ENCODE peak calls at places on chromosomes 6 and 20, in six cellular contexts. R, T, Z, H, L and J are unnamed samples.

GRCh38 chr6:124924333-124924759 is 37.9 kb upstream of the RNF217 start:
- DNase-seq in R (no peak), T (no peak), Z (no peak), H (no peak), L (no peak), J (no peak)

GRCh38 chr6:165850434-165851019 is 187.5 kb upstream of the PDE10A start:
- DNase-seq in R (peak; percentile 67), T (peak; percentile 1), Z (no peak), H (peak; percentile 94), L (peak; percentile 90), J (peak; percentile 65)

GRCh38 chr6:624979-625378 is 31.9 kb downstream of the HUS1B start:
- DNase-seq in R (no peak), T (peak; percentile 7), Z (peak; percentile 36), H (no peak), L (peak; percentile 58), J (no peak)

GRCh38 chr6:81088133-81088532 is 664.3 kb downstream of the TENT5A start:
- DNase-seq in R (no peak), T (no peak), Z (no peak), H (no peak), L (no peak), J (no peak)

GRCh38 chr20:13644010-13644409 is 5.3 kb upstream of the TASP1 start:
- DNase-seq in R (no peak), T (no peak), Z (no peak), H (no peak), L (no peak), J (no peak)

GRCh38 chr6:29813809-29814208 is 13.8 kb upstream of the HLA-G start:
- DNase-seq in R (no peak), T (no peak), Z (no peak), H (no peak), L (no peak), J (peak; percentile 22)

GRCh38 chr20:14780508-14780907 is 443.1 kb upstream of the FLRT3 start:
- DNase-seq in R (no peak), T (no peak), Z (no peak), H (no peak), L (no peak), J (no peak)

GRCh38 chr6:146028250-146028789 is 542 bp upstream of the GRM1 start:
- DNase-seq in R (peak; percentile 57), T (peak; percentile 20), Z (no peak), H (peak; percentile 82), L (peak; percentile 95), J (peak; percentile 37)

GRCh38 chr6:105459884-105460283 is 57.0 kb upstream of the PREP start:
- DNase-seq in R (no peak), T (no peak), Z (peak; percentile 46), H (no peak), L (no peak), J (no peak)

GRCh38 chr20:38133680-38134426 is 31.2 kb downstream of the TGM2 start:
- DNase-seq in R (no peak), T (no peak), Z (no peak), H (peak; percentile 42), L (no peak), J (no peak)

GRCh38 chr6:33854572-33855030 is 50.8 kb upstream of the MLN start:
- DNase-seq in R (no peak), T (no peak), Z (no peak), H (no peak), L (no peak), J (no peak)

GRCh38 chr6:150694889-150695288 is 95.2 kb downstream of the PLEKHG1 start:
- DNase-seq in R (no peak), T (no peak), Z (no peak), H (no peak), L (no peak), J (no peak)

GRCh38 chr6:40020166-40020565 is 85.9 kb upstream of the MOCS1 start:
- DNase-seq in R (no peak), T (no peak), Z (no peak), H (no peak), L (peak; percentile 57), J (no peak)

GRCh38 chr6:44921787-44922186 is 406.3 kb upstream of the RUNX2 start:
- DNase-seq in R (no peak), T (no peak), Z (no peak), H (no peak), L (peak; percentile 42), J (peak; percentile 8)

GRCh38 chr6:15508363-15509330 is 154.2 kb downstream of the DTNBP1 start:
- DNase-seq in R (no peak), T (no peak), Z (no peak), H (no peak), L (peak; percentile 59), J (no peak)

GRCh38 chr6:16712931-16713484 is 48.3 kb downstream of the ATXN1 start:
- DNase-seq in R (no peak), T (peak; percentile 38), Z (no peak), H (peak; percentile 87), L (peak; percentile 52), J (peak; percentile 54)

GRCh38 chr6:82017316-82017715 is 230.2 kb downstream of the IBTK start:
- DNase-seq in R (no peak), T (no peak), Z (no peak), H (no peak), L (peak; percentile 66), J (no peak)

GRCh38 chr6:43744490-43744889 is 25.5 kb upstream of the VEGFA start:
- DNase-seq in R (no peak), T (no peak), Z (no peak), H (peak; percentile 80), L (peak; percentile 46), J (no peak)

GRCh38 chr6:41599836-41600445 is 38.3 kb upstream of the MDFI start:
- DNase-seq in R (no peak), T (no peak), Z (no peak), H (no peak), L (no peak), J (no peak)

GRCh38 chr20:41599699-41600104 is 18.5 kb downstream of the CHD6 start:
- DNase-seq in R (no peak), T (no peak), Z (no peak), H (no peak), L (no peak), J (no peak)

GRCh38 chr20:56796345-56796744 is 167.2 kb downstream of the TFAP2C start:
- DNase-seq in R (no peak), T (no peak), Z (no peak), H (no peak), L (no peak), J (no peak)

GRCh38 chr6:34391023-34391485 is 1.4 kb downstream of the NUDT3 start:
- DNase-seq in R (no peak), T (no peak), Z (no peak), H (no peak), L (no peak), J (peak; percentile 15)

GRCh38 chr20:47789081-47789998 is 4.1 kb upstream of the SULF2 start:
- DNase-seq in R (no peak), T (peak; percentile 89), Z (no peak), H (no peak), L (no peak), J (no peak)

DNA sequence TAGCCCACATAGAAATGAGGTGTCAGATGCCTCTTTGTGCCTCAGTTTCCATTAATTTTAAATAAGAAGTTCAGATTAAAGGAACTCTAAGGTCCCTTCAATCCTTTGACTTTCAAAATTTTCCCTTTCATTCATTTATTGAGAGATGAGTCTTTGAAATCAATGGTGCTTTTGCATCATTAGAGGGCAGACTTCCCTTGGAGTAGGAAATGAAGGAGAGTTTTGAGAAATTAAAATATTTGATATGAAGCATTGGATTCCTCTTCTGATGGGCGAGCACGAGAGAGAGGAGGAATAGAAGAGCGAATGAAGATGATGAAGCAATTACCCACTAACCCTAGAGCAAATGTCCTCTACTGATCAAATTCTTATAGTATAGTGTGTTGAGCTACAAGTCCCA is 105.7 kb downstream of the EDN1 start:
- DNase-seq in R (no peak), T (no peak), Z (no peak), H (no peak), L (no peak), J (no peak)
- TF ChIP-seq CTCF in R (no peak), T (no peak), Z (no peak), H (no peak), L (peak; percentile 32), J (no peak)

GRCh38 chr20:3800256-3800877 is 4.3 kb downstream of the CDC25B start:
- DNase-seq in R (no peak), T (no peak), Z (no peak), H (no peak), L (peak; percentile 91), J (no peak)

GRCh38 chr20:3797592-3798404 is 1.7 kb downstream of the CDC25B start:
- DNase-seq in R (peak; percentile 81), T (no peak), Z (no peak), H (no peak), L (no peak), J (peak; percentile 53)

GRCh38 chr20:3797226-3797545 is 1.1 kb downstream of the CDC25B start:
- DNase-seq in R (no peak), T (no peak), Z (no peak), H (no peak), L (no peak), J (no peak)

GRCh38 chr20:3798405-3798768 is 2.3 kb downstream of the CDC25B start:
- DNase-seq in R (no peak), T (no peak), Z (no peak), H (no peak), L (no peak), J (no peak)

DNA sequence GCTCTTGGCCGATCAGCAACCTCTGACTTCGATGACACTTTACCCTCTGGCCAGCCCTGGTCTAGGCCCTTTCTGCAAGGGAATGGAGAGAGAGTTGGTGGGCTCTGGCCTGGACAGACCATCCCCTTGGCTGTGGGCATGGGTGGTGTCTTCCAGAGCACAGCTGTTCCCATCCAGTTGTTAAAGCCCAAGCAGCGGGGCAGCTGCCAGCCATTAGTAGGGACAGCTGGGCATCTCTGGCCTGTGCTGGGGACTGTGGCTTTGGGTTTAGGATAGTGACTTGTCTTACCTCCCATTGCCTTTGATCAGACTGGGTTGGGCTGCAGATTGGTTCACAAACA is 2.8 kb downstream of the CDC25B start:
- DNase-seq in R (no peak), T (no peak), Z (no peak), H (no peak), L (no peak), J (no peak)
- H3K4me3 ChIP-seq in R (peak overlapping the region; percentile 66), T (peak overlapping the region; percentile 94), Z (peak overlapping the region; percentile 77), H (no peak overlapping the region), L (no peak overlapping the region), J (no peak overlapping the region)

GRCh38 chr20:24780648-24781047 is 168.4 kb upstream of the CST7 start:
- DNase-seq in R (no peak), T (no peak), Z (no peak), H (peak; percentile 57), L (peak; percentile 44), J (no peak)
- TF ChIP-seq CTCF in R (no peak), T (no peak), Z (no peak), H (no peak), L (no peak), J (no peak)

DNA sequence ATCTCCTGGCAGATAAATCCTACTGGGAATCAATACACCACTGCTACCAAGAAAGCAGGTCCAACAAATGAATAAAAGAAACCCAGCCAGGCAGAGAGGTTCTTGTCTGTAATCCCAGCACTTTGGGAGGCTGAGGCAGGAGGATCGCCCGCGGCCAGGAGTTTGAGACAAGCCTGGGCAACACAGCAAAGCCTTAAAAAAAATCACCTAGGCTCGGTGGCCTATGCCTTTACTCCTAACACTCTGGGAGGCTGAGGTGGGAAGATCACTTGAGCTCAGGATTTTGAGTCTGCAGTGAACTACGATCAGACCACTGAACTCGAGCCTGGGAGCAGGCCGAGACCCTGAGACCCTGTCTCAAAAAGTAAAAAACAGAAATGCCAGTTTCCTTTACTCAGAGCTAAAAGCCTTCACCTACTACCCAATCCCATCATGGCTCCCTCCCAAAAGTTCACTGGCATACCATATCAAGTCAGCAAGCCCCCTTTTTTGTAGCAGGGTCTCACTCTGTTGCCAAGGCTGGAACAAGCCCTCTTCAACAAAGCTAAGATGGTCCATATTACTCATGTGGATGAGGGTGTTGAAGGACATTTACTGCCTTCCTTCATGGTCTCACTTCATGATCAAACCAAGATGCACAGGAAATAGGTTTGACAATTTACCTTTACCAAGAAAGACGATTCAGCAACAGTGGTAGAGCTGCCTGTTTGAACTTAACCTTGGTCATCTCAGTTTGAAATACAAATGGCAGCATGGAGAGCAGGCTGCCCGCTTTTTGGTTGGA is 5.3 kb downstream of the SNX5 start:
- DNase-seq in R (no peak), T (no peak), Z (no peak), H (no peak), L (no peak), J (no peak)
- H3K4me3 ChIP-seq in R (no peak overlapping the region), T (peak overlapping the region; percentile 86), Z (peak overlapping the region; percentile 86), H (no peak overlapping the region), L (peak overlapping the region; percentile 91), J (peak overlapping the region; percentile 71)